ENCODE peak calls at places on chromosomes 5 and 9, in five cellular contexts. I is CD8-positive, alpha-beta T cell; N is hepatocyte; F is left ventricle myocardium inferior; L is AG10803. X is an unnamed sample.

GRCh38 chr9:18498947-18499585 is 25.1 kb downstream of the ADAMTSL1 start:
- DNase-seq in I (no peak), N (no peak), F (no peak), L (no peak), X (no peak)

GRCh38 chr9:100104314-100104713 is 5.3 kb downstream of the INVS start:
- DNase-seq in I (no peak), N (no peak), F (no peak), L (peak; percentile 12), X (no peak)

GRCh38 chr5:170267431-170268152 is 30.0 kb downstream of the LCP2 start:
- DNase-seq in I (peak; percentile 73), N (peak; percentile 82), F (peak; percentile 69), L (peak; percentile 69), X (peak; percentile 86)

GRCh38 chr9:33287087-33287490 is 3.2 kb upstream of the NFX1 start:
- DNase-seq in I (no peak), N (peak; percentile 81), F (no peak), L (peak; percentile 78), X (peak; percentile 86)

GRCh38 chr5:54743997-54744788 is 226.6 kb downstream of the SNX18 start:
- DNase-seq in I (peak; percentile 29), N (peak; percentile 76), F (no peak), L (peak; percentile 99), X (peak; percentile 96)

GRCh38 chr9:136572596-136573313 is 26.9 kb upstream of the NOTCH1 start:
- DNase-seq in I (no peak), N (no peak), F (peak; percentile 60), L (no peak), X (no peak)

GRCh38 chr9:127021664-127022337 is 100.6 kb downstream of the ANGPTL2 start:
- DNase-seq in I (no peak), N (peak; percentile 79), F (peak; percentile 89), L (peak; percentile 99), X (peak; percentile 100)

GRCh38 chr9:27426717-27427645 is 97.1 kb upstream of the IFNK start:
- DNase-seq in I (no peak), N (no peak), F (no peak), L (peak; percentile 80), X (peak; percentile 64)

GRCh38 chr9:94826644-94827410 is 100.3 kb downstream of the AOPEP start:
- DNase-seq in I (no peak), N (no peak), F (no peak), L (peak; percentile 67), X (no peak)

GRCh38 chr5:98768160-98769005 is 5.1 kb upstream of the RGMB start:
- DNase-seq in I (peak; percentile 8), N (peak; percentile 65), F (no peak), L (peak; percentile 69), X (peak; percentile 65)

GRCh38 chr9:89278997-89279739 is 31.8 kb upstream of the CKS2 start:
- DNase-seq in I (no peak), N (peak; percentile 77), F (no peak), L (peak; percentile 70), X (peak; percentile 86)

GRCh38 chr9:88534456-88535225 is at the start of gene NXNL2:
- DNase-seq in I (peak; percentile 7), N (peak; percentile 94), F (peak; percentile 69), L (peak; percentile 91), X (peak; percentile 84)

GRCh38 chr9:99288830-99289229 is 66.7 kb downstream of the SEC61B start:
- DNase-seq in I (no peak), N (no peak), F (no peak), L (no peak), X (no peak)

GRCh38 chr5:110335361-110336046 is 391.0 kb downstream of the TMEM232 start:
- DNase-seq in I (no peak), N (no peak), F (no peak), L (peak; percentile 99), X (peak; percentile 29)

GRCh38 chr9:118575341-118576070 is 793.7 kb downstream of the BRINP1 start:
- DNase-seq in I (no peak), N (no peak), F (no peak), L (peak; percentile 66), X (peak; percentile 62)

GRCh38 chr5:28517691-28518090 is 1479.3 kb upstream of the CDH9 start:
- DNase-seq in I (no peak), N (no peak), F (no peak), L (no peak), X (no peak)

GRCh38 chr5:158139161-158139560 is 280.2 kb upstream of the CLINT1 start:
- DNase-seq in I (no peak), N (no peak), F (no peak), L (peak; percentile 87), X (peak; percentile 53)

GRCh38 chr5:160312960-160313734 is 783 bp upstream of the CCNJL start:
- DNase-seq in I (no peak), N (no peak), F (no peak), L (no peak), X (no peak)

GRCh38 chr9:96493757-96494156 is 43.8 kb downstream of the HABP4 start:
- DNase-seq in I (no peak), N (no peak), F (no peak), L (no peak), X (no peak)

GRCh38 chr9:20606637-20607036 is 15.7 kb downstream of the MLLT3 start:
- DNase-seq in I (no peak), N (no peak), F (peak; percentile 45), L (no peak), X (peak; percentile 45)

GRCh38 chr9:33116855-33117254 is 40.4 kb upstream of the SMU1 start:
- DNase-seq in I (no peak), N (no peak), F (no peak), L (peak; percentile 76), X (no peak)

GRCh38 chr9:20043461-20043860 is 254.6 kb upstream of the SLC24A2 start:
- DNase-seq in I (no peak), N (no peak), F (no peak), L (no peak), X (no peak)

GRCh38 chr5:131262953-131263541 is 806 bp upstream of the CDC42SE2 start:
- DNase-seq in I (no peak), N (no peak), F (no peak), L (no peak), X (peak; percentile 10)

GRCh38 chr9:16203735-16204573 is 651.1 kb downstream of the CCDC171 start:
- DNase-seq in I (no peak), N (no peak), F (no peak), L (no peak), X (no peak)

GRCh38 chr9:135607401-135608293 is 31.7 kb downstream of the GLT6D1 start:
- DNase-seq in I (no peak), N (peak; percentile 3), F (peak; percentile 11), L (no peak), X (no peak)

GRCh38 chr5:156764149-156764548 is 85.9 kb upstream of the PPP1R2B start:
- DNase-seq in I (no peak), N (no peak), F (no peak), L (no peak), X (no peak)

GRCh38 chr9:111481885-111482636 is 2.1 kb downstream of the ECPAS start:
- DNase-seq in I (no peak), N (peak; percentile 34), F (no peak), L (peak; percentile 32), X (peak; percentile 51)

GRCh38 chr9:110528645-110529044 is 50.9 kb downstream of the SVEP1 start:
- DNase-seq in I (no peak), N (no peak), F (no peak), L (no peak), X (no peak)

GRCh38 chr9:121566401-121567141 is 66.9 kb upstream of the GGTA1 start:
- DNase-seq in I (no peak), N (no peak), F (peak; percentile 58), L (peak; percentile 41), X (peak; percentile 44)

GRCh38 chr9:121568101-121568460 is 68.4 kb upstream of the GGTA1 start:
- DNase-seq in I (no peak), N (no peak), F (peak; percentile 26), L (no peak), X (no peak)

GRCh38 chr9:121569266-121569648 is 69.6 kb upstream of the GGTA1 start:
- DNase-seq in I (no peak), N (no peak), F (no peak), L (no peak), X (no peak)

GRCh38 chr9:121567142-121568100 is 67.8 kb upstream of the GGTA1 start:
- DNase-seq in I (no peak), N (no peak), F (peak; percentile 25), L (no peak), X (no peak)

DNA sequence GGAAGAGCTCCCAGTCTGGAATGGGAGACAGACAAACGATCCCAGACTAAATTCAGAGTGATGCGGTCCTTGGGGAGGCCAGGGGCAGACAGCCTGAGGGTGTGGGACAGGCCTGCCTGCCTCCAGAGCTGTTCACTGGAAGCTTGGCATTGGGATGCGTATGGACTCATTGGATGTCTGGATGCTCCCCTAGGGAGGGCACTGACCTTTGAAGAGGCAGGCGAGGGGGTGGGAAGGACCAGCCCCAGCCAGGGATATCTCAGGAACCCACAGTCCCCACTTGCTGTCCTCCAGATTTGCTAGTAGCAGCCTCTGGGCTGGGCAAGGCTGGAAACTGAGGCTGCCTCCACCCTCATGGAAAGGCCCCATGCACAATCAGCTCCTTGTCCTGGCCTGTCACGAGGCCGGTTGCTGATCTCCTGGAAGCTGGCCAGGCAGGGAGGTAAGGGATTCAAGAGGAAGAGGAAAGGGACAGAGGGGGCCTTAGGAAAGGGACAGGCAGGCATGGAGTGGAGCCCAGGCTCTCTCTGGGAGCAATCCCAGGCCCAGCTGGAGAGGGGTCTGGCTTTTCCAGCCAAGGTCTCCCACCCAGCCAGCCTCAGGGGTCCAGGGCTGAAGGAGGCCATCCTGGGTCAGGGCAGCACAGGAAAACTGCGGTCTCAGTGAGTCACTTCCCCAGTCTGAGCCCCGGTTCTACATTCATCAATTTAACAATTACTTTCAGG is 69.1 kb upstream of the GGTA1 start:
- DNase-seq in I (no peak), N (no peak), F (peak; percentile 60), L (peak; percentile 33), X (peak; percentile 24)
- H3K4me3 ChIP-seq in I (no peak overlapping the region), N (no peak overlapping the region), F (peak overlapping the region; percentile 67), L (no peak overlapping the region), X (no peak overlapping the region)

DNA sequence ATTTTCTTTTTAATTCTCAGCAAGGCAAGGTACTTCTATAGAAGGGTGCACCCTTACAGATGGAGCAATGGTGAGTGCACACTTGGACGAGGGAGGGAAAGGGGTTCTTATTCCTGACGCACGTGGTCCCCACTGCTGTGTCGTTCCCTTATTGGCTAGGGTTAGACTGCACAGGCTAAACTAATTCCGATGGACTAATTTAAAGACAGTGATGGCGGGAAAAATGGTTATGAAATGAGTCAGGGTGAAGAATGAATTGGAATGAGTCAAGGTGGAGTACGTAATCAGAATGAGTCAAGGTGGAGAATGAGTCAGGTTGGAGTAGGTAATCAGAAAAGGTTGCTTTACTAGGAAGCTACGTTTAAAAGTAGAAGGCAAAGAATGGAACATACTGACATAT is 2.0 kb upstream of the HMGCS1 start:
- DNase-seq in I (no peak), N (peak; percentile 57), F (no peak), L (no peak), X (peak; percentile 84)
- TF ChIP-seq CTCF in I (no peak), N (no peak), F (no peak), L (no peak), X (no peak)

GRCh38 chr5:168853972-168854371 is 274.8 kb upstream of the PANK3 start:
- DNase-seq in I (no peak), N (no peak), F (no peak), L (no peak), X (no peak)

GRCh38 chr5:168852329-168852728 is 273.2 kb upstream of the PANK3 start:
- DNase-seq in I (no peak), N (no peak), F (no peak), L (no peak), X (no peak)

GRCh38 chr5:168850683-168851082 is 271.5 kb upstream of the PANK3 start:
- DNase-seq in I (no peak), N (no peak), F (no peak), L (no peak), X (no peak)

GRCh38 chr5:168851902-168852321 is 272.7 kb upstream of the PANK3 start:
- DNase-seq in I (no peak), N (peak; percentile 50), F (no peak), L (peak; percentile 55), X (peak; percentile 75)
- H3K4me3 ChIP-seq in I (no peak overlapping the region), N (no peak overlapping the region), F (no peak overlapping the region), L (no peak overlapping the region), X (no peak overlapping the region)

GRCh38 chr5:142924135-142924883 is 154.1 kb downstream of the ARHGAP26 start:
- DNase-seq in I (no peak), N (no peak), F (no peak), L (no peak), X (peak; percentile 41)
- TF ChIP-seq CTCF in I (no peak), N (peak; percentile 40), F (peak; percentile 17), L (peak; percentile 23), X (peak; percentile 25)

X was measured in cardiac fibroblast.